ENCODE peak calls at places on chromosomes 6 and 20, in nine cellular contexts. O is upper lobe of left lung, D is spleen, C is HCT116, N is vagina, G is prostate gland, Y is Panc1, X is breast epithelium, A is stomach. V is an unnamed sample.

GRCh38 chr20:62685781-62686555 is 22.7 kb upstream of the NTSR1 start:
- DNase-seq in A (peak; percentile 50), X (no peak), O (peak; percentile 18), N (no peak), D (peak; percentile 90), Y (no peak), C (no peak), G (peak; percentile 32), V (peak; percentile 61)

GRCh38 chr20:57030611-57031600 is 235.5 kb downstream of the BMP7 start:
- DNase-seq in C (no peak), D (no peak), Y (no peak), G (no peak), O (no peak), A (no peak), X (no peak), N (no peak), V (no peak)

GRCh38 chr20:62691485-62691884 is 17.2 kb upstream of the NTSR1 start:
- DNase-seq in X (no peak), C (no peak), A (no peak), N (no peak), Y (no peak), G (no peak), O (no peak), D (no peak), V (no peak)

GRCh38 chr6:134173936-134174789 is 121.7 kb upstream of the SLC2A12 start:
- DNase-seq in G (peak; percentile 82), N (no peak), D (peak; percentile 89), O (no peak), X (peak; percentile 69), Y (peak; percentile 77), C (peak; percentile 76), A (peak; percentile 87), V (peak; percentile 90)

GRCh38 chr6:106757722-106758467 is 128.5 kb downstream of the QRSL1 start:
- DNase-seq in N (no peak), Y (no peak), C (no peak), X (no peak), G (no peak), D (no peak), A (no peak), O (no peak), V (no peak)

GRCh38 chr6:2196079-2196679 is 49.2 kb downstream of the GMDS start:
- DNase-seq in Y (peak; percentile 48), D (no peak), X (no peak), N (no peak), G (peak; percentile 32), A (no peak), O (no peak), C (peak; percentile 19), V (peak; percentile 21)

GRCh38 chr6:31359556-31359955 is 2.6 kb upstream of the HLA-B start:
- DNase-seq in Y (no peak), G (no peak), D (no peak), X (no peak), N (no peak), C (no peak), A (no peak), O (no peak), V (no peak)

GRCh38 chr6:22929228-22929627 is 359.9 kb downstream of the HDGFL1 start:
- DNase-seq in G (no peak), O (no peak), N (no peak), X (no peak), Y (no peak), C (no peak), D (no peak), A (no peak), V (no peak)

GRCh38 chr6:166435574-166435973 is 52.8 kb upstream of the MPC1 start:
- DNase-seq in C (no peak), N (no peak), X (no peak), Y (no peak), O (peak; percentile 60), D (no peak), G (no peak), A (peak; percentile 31), V (peak; percentile 24)

GRCh38 chr6:21395121-21395520 is 198.4 kb upstream of the SOX4 start:
- DNase-seq in O (no peak), C (no peak), A (no peak), G (no peak), X (no peak), D (no peak), N (no peak), Y (no peak), V (no peak)

GRCh38 chr20:41072099-41072798 is 43.6 kb downstream of the TOP1 start:
- DNase-seq in X (peak; percentile 70), N (no peak), G (peak; percentile 71), O (no peak), Y (no peak), C (no peak), A (no peak), D (peak; percentile 47), V (no peak)

GRCh38 chr6:55820696-55821095 is 54.7 kb downstream of the BMP5 start:
- DNase-seq in Y (no peak), O (no peak), G (no peak), A (no peak), N (no peak), C (no peak), X (no peak), D (no peak), V (no peak)

GRCh38 chr6:86856937-86857563 is 80.3 kb upstream of the HTR1E start:
- DNase-seq in X (no peak), Y (peak; percentile 17), A (peak; percentile 44), C (peak; percentile 31), G (peak; percentile 37), N (no peak), O (no peak), D (no peak), V (peak; percentile 11)

GRCh38 chr20:3563548-3564177 is 92.8 kb downstream of the ATRN start:
- DNase-seq in N (no peak), G (no peak), O (no peak), X (no peak), D (no peak), Y (peak; percentile 33), C (peak; percentile 41), A (no peak), V (no peak)

GRCh38 chr20:21725892-21726291 is 20.4 kb downstream of the PAX1 start:
- DNase-seq in Y (no peak), X (no peak), N (no peak), C (no peak), O (no peak), G (no peak), D (no peak), A (no peak), V (no peak)

GRCh38 chr6:157667211-157668033 is 155.6 kb upstream of the SNX9 start:
- DNase-seq in O (no peak), X (peak; percentile 28), N (no peak), G (peak; percentile 57), C (peak; percentile 53), A (peak; percentile 64), Y (peak; percentile 57), D (peak; percentile 50), V (peak; percentile 58)

GRCh38 chr20:44959896-44960852 is at the start of gene TOMM34:
- DNase-seq in C (peak; percentile 88), G (peak; percentile 94), D (peak; percentile 99), A (peak; percentile 98), O (peak; percentile 99), X (peak; percentile 83), Y (peak; percentile 70), N (peak; percentile 92), V (peak; percentile 97)

GRCh38 chr6:82617648-82618047 is 254.0 kb downstream of the TPBG start:
- DNase-seq in Y (no peak), G (no peak), O (no peak), N (no peak), C (no peak), X (no peak), D (no peak), A (no peak), V (no peak)

GRCh38 chr6:146388736-146389364 is 154.8 kb upstream of the RAB32 start:
- DNase-seq in N (no peak), G (no peak), D (no peak), Y (no peak), C (no peak), X (no peak), A (no peak), O (no peak), V (no peak)

GRCh38 chr6:27892596-27893058 is 19.6 kb downstream of the OR2B2 start:
- DNase-seq in O (peak; percentile 92), D (no peak), Y (no peak), N (no peak), G (no peak), X (no peak), C (peak; percentile 34), A (no peak), V (no peak)
- TF ChIP-seq POLR2AphosphoS5 in O (no peak), D (peak; percentile 100), Y (no peak), N (no peak), G (no peak), X (no peak), C (no peak), A (no peak), V (no peak)

DNA sequence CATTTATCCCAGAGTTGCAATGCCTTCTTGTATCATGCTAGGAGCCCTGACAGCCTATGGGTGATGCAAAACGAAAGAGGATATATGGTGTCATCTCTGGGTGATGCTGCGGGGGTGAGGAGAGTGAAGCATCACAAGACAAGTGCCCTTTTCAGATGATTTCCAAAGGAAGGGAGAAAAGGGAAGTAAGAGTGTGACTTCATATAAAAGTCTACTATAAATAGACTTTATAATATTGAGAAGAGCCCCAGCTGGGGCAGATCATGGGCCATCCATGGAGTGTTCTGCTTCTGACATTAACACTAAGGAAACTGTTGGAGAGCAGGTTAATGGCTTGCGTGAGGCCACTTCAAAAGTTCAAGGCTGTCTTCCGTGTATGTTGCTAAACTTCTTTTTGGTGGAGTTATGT is 4.4 kb downstream of the CD83 start:
- DNase-seq in G (no peak), N (no peak), O (no peak), C (no peak), X (no peak), Y (no peak), D (no peak), A (no peak), V (peak; percentile 24)
- H3K27ac ChIP-seq in G (no peak overlapping the region), N (no peak overlapping the region), O (peak overlapping the region; percentile 37), C (no peak overlapping the region), X (no peak overlapping the region), Y (no peak overlapping the region), D (peak overlapping the region; percentile 56), A (no peak overlapping the region), V (no peak overlapping the region)

DNA sequence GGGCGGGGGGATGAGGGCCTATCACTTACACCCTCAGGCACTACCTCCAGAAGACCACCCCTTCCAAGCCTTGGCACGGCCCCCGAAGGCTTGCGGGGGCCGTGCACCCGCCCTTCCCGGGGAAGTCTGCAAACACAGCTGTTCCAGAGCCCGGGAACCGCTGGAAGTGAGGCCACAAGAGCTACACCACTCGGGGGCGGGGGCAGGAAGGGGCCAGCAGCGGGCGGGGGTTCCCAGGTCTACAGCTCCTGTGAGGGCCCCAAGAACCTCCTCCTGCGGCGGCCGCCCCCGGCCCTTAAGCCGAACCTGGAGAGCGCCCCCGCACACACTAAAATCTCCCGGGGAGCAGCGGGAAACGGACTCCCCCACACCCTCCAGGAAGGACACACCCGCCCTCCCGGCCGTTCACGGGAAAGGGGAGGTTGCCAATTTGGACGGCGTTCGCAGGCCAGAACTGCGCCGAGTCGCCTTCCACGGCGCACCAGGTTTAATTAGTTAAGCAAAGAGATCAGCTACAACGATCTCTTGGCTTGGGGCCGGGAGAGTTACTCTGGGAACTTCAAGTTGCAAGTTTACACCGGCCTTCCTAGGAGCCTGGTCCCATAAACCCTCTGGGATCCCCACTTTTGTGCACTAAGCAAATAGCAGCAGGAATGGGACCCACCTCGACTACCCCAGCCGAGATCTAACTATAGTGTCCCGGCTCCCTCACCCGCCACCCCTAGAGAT is 1.8 kb downstream of the JAG1 start:
- DNase-seq in X (peak; percentile 44), Y (no peak), G (peak; percentile 79), A (peak; percentile 75), N (no peak), C (no peak), O (peak; percentile 89), D (peak; percentile 88), V (peak; percentile 74)
- TF ChIP-seq POLR2AphosphoS5 in X (peak; percentile 14), Y (no peak), G (peak; percentile 47), A (peak; percentile 18), N (no peak), C (no peak), O (peak; percentile 53), D (peak; percentile 21), V (peak; percentile 60)

GRCh38 chr6:11386323-11386722 is 151.2 kb upstream of the TMEM170B start:
- DNase-seq in X (no peak), Y (no peak), N (no peak), D (no peak), A (no peak), C (no peak), O (no peak), G (no peak), V (no peak)
- H3K27ac ChIP-seq in X (no peak overlapping the region), Y (no peak overlapping the region), N (no peak overlapping the region), D (peak overlapping the region; percentile 25), A (no peak overlapping the region), C (no peak overlapping the region), O (peak overlapping the region; percentile 8), G (no peak overlapping the region), V (no peak overlapping the region)

V was measured in transverse colon.